ENCODE peak calls at places on chromosome X, in six cellular contexts. One of them, this sample, is unnamed.

GRCh38 chrX:115330498-115331138 is 41.1 kb downstream of the LUZP4 start:
- DNase-seq in CD8-positive, alpha-beta T cell: no peak
- DNase-seq in SK-N-SH: peak
- DNase-seq in CD8-positive, alpha-beta memory T cell: no peak
- DNase-seq in mammary epithelial cell: peak
- DNase-seq in stomach: no peak
- DNase-seq in this sample: peak

GRCh38 chrX:131068945-131069719 is 11.0 kb downstream of the ARHGAP36 start:
- DNase-seq in CD8-positive, alpha-beta T cell: no peak
- DNase-seq in SK-N-SH: peak
- DNase-seq in CD8-positive, alpha-beta memory T cell: no peak
- DNase-seq in mammary epithelial cell: no peak
- DNase-seq in stomach: no peak
- DNase-seq in this sample: peak

GRCh38 chrX:119755981-119756533 is 2.3 kb upstream of the SOWAHD start:
- DNase-seq in CD8-positive, alpha-beta T cell: peak
- DNase-seq in SK-N-SH: no peak
- DNase-seq in CD8-positive, alpha-beta memory T cell: peak
- DNase-seq in mammary epithelial cell: no peak
- DNase-seq in stomach: peak
- DNase-seq in this sample: no peak

GRCh38 chrX:13607996-13608365 is 38.6 kb downstream of the EGFL6 start:
- DNase-seq in CD8-positive, alpha-beta T cell: no peak
- DNase-seq in SK-N-SH: no peak
- DNase-seq in CD8-positive, alpha-beta memory T cell: no peak
- DNase-seq in mammary epithelial cell: peak
- DNase-seq in stomach: peak
- DNase-seq in this sample: no peak

GRCh38 chrX:22800806-22801205 is 199.0 kb upstream of the DDX53 start:
- DNase-seq in CD8-positive, alpha-beta T cell: no peak
- DNase-seq in SK-N-SH: no peak
- DNase-seq in CD8-positive, alpha-beta memory T cell: no peak
- DNase-seq in mammary epithelial cell: no peak
- DNase-seq in stomach: no peak
- DNase-seq in this sample: no peak

GRCh38 chrX:133689997-133690599 is 274.8 kb upstream of the GPC4 start:
- DNase-seq in CD8-positive, alpha-beta T cell: no peak
- DNase-seq in SK-N-SH: no peak
- DNase-seq in CD8-positive, alpha-beta memory T cell: no peak
- DNase-seq in mammary epithelial cell: no peak
- DNase-seq in stomach: no peak
- DNase-seq in this sample: no peak

GRCh38 chrX:17500145-17500579 is 125.2 kb downstream of the NHS start:
- DNase-seq in CD8-positive, alpha-beta T cell: no peak
- DNase-seq in SK-N-SH: no peak
- DNase-seq in CD8-positive, alpha-beta memory T cell: no peak
- DNase-seq in mammary epithelial cell: peak
- DNase-seq in stomach: peak
- DNase-seq in this sample: no peak

GRCh38 chrX:22325091-22325490 is 52.4 kb downstream of the CBLL2 start:
- DNase-seq in CD8-positive, alpha-beta T cell: no peak
- DNase-seq in SK-N-SH: no peak
- DNase-seq in CD8-positive, alpha-beta memory T cell: no peak
- DNase-seq in mammary epithelial cell: no peak
- DNase-seq in stomach: no peak
- DNase-seq in this sample: no peak

GRCh38 chrX:69060631-69061408 is 104.4 kb downstream of the PJA1 start:
- DNase-seq in CD8-positive, alpha-beta T cell: no peak
- DNase-seq in SK-N-SH: no peak
- DNase-seq in CD8-positive, alpha-beta memory T cell: no peak
- DNase-seq in mammary epithelial cell: peak
- DNase-seq in stomach: peak
- DNase-seq in this sample: peak

GRCh38 chrX:39459204-39459603 is 638.6 kb downstream of the BCOR start:
- DNase-seq in CD8-positive, alpha-beta T cell: no peak
- DNase-seq in SK-N-SH: no peak
- DNase-seq in CD8-positive, alpha-beta memory T cell: no peak
- DNase-seq in mammary epithelial cell: no peak
- DNase-seq in stomach: no peak
- DNase-seq in this sample: no peak

GRCh38 chrX:13101439-13102139 is 57.2 kb upstream of the FAM9C start:
- DNase-seq in CD8-positive, alpha-beta T cell: no peak
- DNase-seq in SK-N-SH: no peak
- DNase-seq in CD8-positive, alpha-beta memory T cell: peak
- DNase-seq in mammary epithelial cell: peak
- DNase-seq in stomach: peak
- DNase-seq in this sample: peak

GRCh38 chrX:136711147-136711546 is 63.2 kb downstream of the CD40LG start:
- DNase-seq in CD8-positive, alpha-beta T cell: no peak
- DNase-seq in SK-N-SH: peak
- DNase-seq in CD8-positive, alpha-beta memory T cell: no peak
- DNase-seq in mammary epithelial cell: peak
- DNase-seq in stomach: peak
- DNase-seq in this sample: no peak

GRCh38 chrX:154596290-154596929 is 11.5 kb downstream of the CTAG1A start:
- DNase-seq in CD8-positive, alpha-beta T cell: no peak
- DNase-seq in SK-N-SH: no peak
- DNase-seq in CD8-positive, alpha-beta memory T cell: no peak
- DNase-seq in mammary epithelial cell: peak
- DNase-seq in stomach: no peak
- DNase-seq in this sample: no peak

GRCh38 chrX:130715299-130715698 is 187.7 kb downstream of the ENOX2 start:
- DNase-seq in CD8-positive, alpha-beta T cell: no peak
- DNase-seq in SK-N-SH: no peak
- DNase-seq in CD8-positive, alpha-beta memory T cell: no peak
- DNase-seq in mammary epithelial cell: peak
- DNase-seq in stomach: no peak
- DNase-seq in this sample: no peak

GRCh38 chrX:103356023-103356798 is at the start of gene TCEAL9:
- DNase-seq in CD8-positive, alpha-beta T cell: no peak
- DNase-seq in SK-N-SH: peak
- DNase-seq in CD8-positive, alpha-beta memory T cell: no peak
- DNase-seq in mammary epithelial cell: peak
- DNase-seq in stomach: peak
- DNase-seq in this sample: no peak

GRCh38 chrX:12210921-12211320 is 72.6 kb downstream of the FRMPD4 start:
- DNase-seq in CD8-positive, alpha-beta T cell: no peak
- DNase-seq in SK-N-SH: no peak
- DNase-seq in CD8-positive, alpha-beta memory T cell: no peak
- DNase-seq in mammary epithelial cell: peak
- DNase-seq in stomach: no peak
- DNase-seq in this sample: no peak

GRCh38 chrX:47900833-47901232 is 64.1 kb downstream of the ZNF81 start:
- DNase-seq in CD8-positive, alpha-beta T cell: no peak
- DNase-seq in SK-N-SH: no peak
- DNase-seq in CD8-positive, alpha-beta memory T cell: no peak
- DNase-seq in mammary epithelial cell: no peak
- DNase-seq in stomach: no peak
- DNase-seq in this sample: no peak

GRCh38 chrX:47446431-47446830 is 36.6 kb downstream of the ZNF41 start:
- DNase-seq in CD8-positive, alpha-beta T cell: no peak
- DNase-seq in SK-N-SH: no peak
- DNase-seq in CD8-positive, alpha-beta memory T cell: no peak
- DNase-seq in mammary epithelial cell: no peak
- DNase-seq in stomach: no peak
- DNase-seq in this sample: no peak

GRCh38 chrX:116278819-116279218 is 108.3 kb downstream of the AGTR2 start:
- DNase-seq in CD8-positive, alpha-beta T cell: no peak
- DNase-seq in SK-N-SH: no peak
- DNase-seq in CD8-positive, alpha-beta memory T cell: no peak
- DNase-seq in mammary epithelial cell: no peak
- DNase-seq in stomach: no peak
- DNase-seq in this sample: no peak

GRCh38 chrX:84760560-84760959 is 243.1 kb upstream of the APOOL start:
- DNase-seq in CD8-positive, alpha-beta T cell: no peak
- DNase-seq in SK-N-SH: no peak
- DNase-seq in CD8-positive, alpha-beta memory T cell: no peak
- DNase-seq in mammary epithelial cell: no peak
- DNase-seq in stomach: no peak
- DNase-seq in this sample: no peak

GRCh38 chrX:45803383-45803921 is 602.8 kb upstream of the DIPK2B start:
- DNase-seq in CD8-positive, alpha-beta T cell: no peak
- DNase-seq in SK-N-SH: no peak
- DNase-seq in CD8-positive, alpha-beta memory T cell: no peak
- DNase-seq in mammary epithelial cell: peak
- DNase-seq in stomach: no peak
- DNase-seq in this sample: no peak

GRCh38 chrX:125131146-125131545 is 188.5 kb upstream of the TEX13C start:
- DNase-seq in CD8-positive, alpha-beta T cell: no peak
- DNase-seq in SK-N-SH: no peak
- DNase-seq in CD8-positive, alpha-beta memory T cell: no peak
- DNase-seq in mammary epithelial cell: peak
- DNase-seq in stomach: no peak
- DNase-seq in this sample: no peak

GRCh38 chrX:143165778-143166177 is 140.1 kb downstream of the SPANXN4 start:
- DNase-seq in CD8-positive, alpha-beta T cell: no peak
- DNase-seq in SK-N-SH: no peak
- DNase-seq in CD8-positive, alpha-beta memory T cell: no peak
- DNase-seq in mammary epithelial cell: no peak
- DNase-seq in stomach: no peak
- DNase-seq in this sample: no peak

GRCh38 chrX:68692651-68693050 is 45.2 kb downstream of the STARD8 start:
- DNase-seq in CD8-positive, alpha-beta T cell: no peak
- DNase-seq in SK-N-SH: no peak
- DNase-seq in CD8-positive, alpha-beta memory T cell: no peak
- DNase-seq in mammary epithelial cell: peak
- DNase-seq in stomach: no peak
- DNase-seq in this sample: no peak

GRCh38 chrX:23901805-23902204 is 5.9 kb downstream of the APOO start:
- DNase-seq in CD8-positive, alpha-beta T cell: no peak
- DNase-seq in SK-N-SH: peak
- DNase-seq in CD8-positive, alpha-beta memory T cell: peak
- DNase-seq in mammary epithelial cell: peak
- DNase-seq in stomach: peak
- DNase-seq in this sample: peak

GRCh38 chrX:77160301-77160700 is 286.9 kb upstream of the FGF16 start:
- DNase-seq in CD8-positive, alpha-beta T cell: no peak
- DNase-seq in SK-N-SH: no peak
- DNase-seq in CD8-positive, alpha-beta memory T cell: no peak
- DNase-seq in mammary epithelial cell: no peak
- DNase-seq in stomach: no peak
- DNase-seq in this sample: no peak

GRCh38 chrX:71911731-71912050 is 1.0 kb downstream of the NHSL2 start:
- DNase-seq in CD8-positive, alpha-beta T cell: no peak
- DNase-seq in SK-N-SH: no peak
- DNase-seq in CD8-positive, alpha-beta memory T cell: no peak
- DNase-seq in mammary epithelial cell: no peak
- DNase-seq in stomach: no peak
- DNase-seq in this sample: no peak

GRCh38 chrX:112641449-112641848 is 38.3 kb downstream of the LHFPL1 start:
- DNase-seq in CD8-positive, alpha-beta T cell: no peak
- DNase-seq in SK-N-SH: no peak
- DNase-seq in CD8-positive, alpha-beta memory T cell: no peak
- DNase-seq in mammary epithelial cell: no peak
- DNase-seq in stomach: no peak
- DNase-seq in this sample: no peak

GRCh38 chrX:71870337-71871098 is 40.1 kb upstream of the NHSL2 start:
- DNase-seq in CD8-positive, alpha-beta T cell: no peak
- DNase-seq in SK-N-SH: no peak
- DNase-seq in CD8-positive, alpha-beta memory T cell: no peak
- DNase-seq in mammary epithelial cell: peak
- DNase-seq in stomach: no peak
- DNase-seq in this sample: no peak

GRCh38 chrX:45840411-45840950 is 639.8 kb upstream of the DIPK2B start:
- DNase-seq in CD8-positive, alpha-beta T cell: no peak
- DNase-seq in SK-N-SH: no peak
- DNase-seq in CD8-positive, alpha-beta memory T cell: no peak
- DNase-seq in mammary epithelial cell: no peak
- DNase-seq in stomach: no peak
- DNase-seq in this sample: no peak

GRCh38 chrX:108020631-108021030 is 24.2 kb upstream of the VSIG1 start:
- DNase-seq in CD8-positive, alpha-beta T cell: peak
- DNase-seq in SK-N-SH: no peak
- DNase-seq in CD8-positive, alpha-beta memory T cell: no peak
- DNase-seq in mammary epithelial cell: peak
- DNase-seq in stomach: no peak
- DNase-seq in this sample: no peak

GRCh38 chrX:135086197-135086854 is 34.0 kb downstream of the ETDB start:
- DNase-seq in CD8-positive, alpha-beta T cell: no peak
- DNase-seq in SK-N-SH: peak
- DNase-seq in CD8-positive, alpha-beta memory T cell: peak
- DNase-seq in mammary epithelial cell: peak
- DNase-seq in stomach: peak
- DNase-seq in this sample: peak

GRCh38 chrX:81259008-81259713 is 57.3 kb downstream of the SH3BGRL start:
- DNase-seq in CD8-positive, alpha-beta T cell: no peak
- DNase-seq in SK-N-SH: no peak
- DNase-seq in CD8-positive, alpha-beta memory T cell: no peak
- DNase-seq in mammary epithelial cell: no peak
- DNase-seq in stomach: no peak
- DNase-seq in this sample: no peak

GRCh38 chrX:2325076-2325784 is 175.5 kb downstream of the DHRSX start:
- DNase-seq in CD8-positive, alpha-beta T cell: no peak
- DNase-seq in SK-N-SH: peak
- DNase-seq in CD8-positive, alpha-beta memory T cell: peak
- DNase-seq in mammary epithelial cell: peak
- DNase-seq in stomach: peak
- DNase-seq in this sample: peak
- H3K27ac ChIP-seq in CD8-positive, alpha-beta T cell: no peak
- H3K27ac ChIP-seq in SK-N-SH: peak
- H3K27ac ChIP-seq in CD8-positive, alpha-beta memory T cell: no peak
- H3K27ac ChIP-seq in mammary epithelial cell: no peak
- H3K27ac ChIP-seq in stomach: peak
- H3K27ac ChIP-seq in this sample: peak

DNA sequence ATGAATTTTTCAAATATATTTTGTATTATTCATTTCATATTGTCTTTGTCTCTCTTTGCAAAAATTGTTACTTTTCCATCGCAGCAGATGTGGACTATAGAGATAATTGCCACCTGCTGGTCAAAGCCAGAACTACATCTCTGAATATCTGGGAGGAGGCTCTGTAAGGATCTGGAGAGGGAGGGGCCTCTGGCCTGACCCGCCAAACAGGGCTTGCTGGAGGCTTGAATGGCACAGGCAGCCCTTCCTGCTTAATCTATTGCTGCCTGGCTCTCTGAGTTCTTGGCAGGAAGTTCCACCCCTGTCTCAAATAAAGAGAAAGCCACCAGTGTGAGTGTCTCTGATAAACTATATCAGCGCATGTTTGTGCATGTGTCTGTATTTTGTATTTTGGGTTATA is 132.4 kb downstream of the ZMAT1 start:
- DNase-seq in CD8-positive, alpha-beta T cell: peak
- DNase-seq in SK-N-SH: peak
- DNase-seq in CD8-positive, alpha-beta memory T cell: peak
- DNase-seq in mammary epithelial cell: peak
- DNase-seq in stomach: peak
- DNase-seq in this sample: peak
- H3K4me3 ChIP-seq in CD8-positive, alpha-beta T cell: no peak
- H3K4me3 ChIP-seq in SK-N-SH: peak
- H3K4me3 ChIP-seq in CD8-positive, alpha-beta memory T cell: no peak
- H3K4me3 ChIP-seq in mammary epithelial cell: no peak
- H3K4me3 ChIP-seq in stomach: peak
- H3K4me3 ChIP-seq in this sample: peak

GRCh38 chrX:1205681-1206611 is 6.5 kb downstream of the CRLF2 start:
- DNase-seq in CD8-positive, alpha-beta T cell: no peak
- DNase-seq in SK-N-SH: peak
- DNase-seq in CD8-positive, alpha-beta memory T cell: no peak
- DNase-seq in mammary epithelial cell: peak
- DNase-seq in stomach: no peak
- DNase-seq in this sample: peak
- H3K27ac ChIP-seq in CD8-positive, alpha-beta T cell: no peak
- H3K27ac ChIP-seq in SK-N-SH: no peak
- H3K27ac ChIP-seq in CD8-positive, alpha-beta memory T cell: no peak
- H3K27ac ChIP-seq in mammary epithelial cell: no peak
- H3K27ac ChIP-seq in stomach: no peak
- H3K27ac ChIP-seq in this sample: no peak

GRCh38 chrX:19709117-19709811 is 178.1 kb downstream of the SH3KBP1 start:
- DNase-seq in CD8-positive, alpha-beta T cell: no peak
- DNase-seq in SK-N-SH: no peak
- DNase-seq in CD8-positive, alpha-beta memory T cell: no peak
- DNase-seq in mammary epithelial cell: no peak
- DNase-seq in stomach: no peak
- DNase-seq in this sample: no peak
- H3K4me3 ChIP-seq in CD8-positive, alpha-beta T cell: no peak
- H3K4me3 ChIP-seq in SK-N-SH: no peak
- H3K4me3 ChIP-seq in CD8-positive, alpha-beta memory T cell: no peak
- H3K4me3 ChIP-seq in mammary epithelial cell: no peak
- H3K4me3 ChIP-seq in stomach: no peak
- H3K4me3 ChIP-seq in this sample: no peak

This sample was measured in pancreas.